ENCODE peak calls at places on chromosomes 3 and 15, in seven cellular contexts. T, J, N, E, K, D and U are unnamed samples.

GRCh38 chr15:57580866-57581265 is 10.8 kb upstream of the MYZAP start:
- DNase-seq in T (peak; percentile 52), J (no peak), N (no peak), E (no peak), K (no peak), D (no peak), U (no peak)

GRCh38 chr3:124217542-124217941 is 225.6 kb upstream of the ROPN1 start:
- DNase-seq in T (peak; percentile 78), J (peak; percentile 50), N (peak; percentile 74), E (peak; percentile 20), K (peak; percentile 29), D (peak; percentile 62), U (peak; percentile 29)

GRCh38 chr3:136817448-136817847 is 1.5 kb upstream of the SLC35G2 start:
- DNase-seq in T (no peak), J (no peak), N (no peak), E (no peak), K (no peak), D (peak; percentile 55), U (no peak)

GRCh38 chr15:73273181-73274002 is 95.4 kb downstream of the HCN4 start:
- DNase-seq in T (peak; percentile 55), J (peak; percentile 38), N (peak; percentile 56), E (peak; percentile 56), K (no peak), D (peak; percentile 70), U (peak; percentile 32)

GRCh38 chr3:55206000-55206399 is 278.1 kb upstream of the LRTM1 start:
- DNase-seq in T (no peak), J (no peak), N (no peak), E (no peak), K (no peak), D (no peak), U (no peak)

GRCh38 chr3:47283596-47284364 is 1.0 kb downstream of the KLHL18 start:
- DNase-seq in T (no peak), J (no peak), N (peak; percentile 39), E (peak; percentile 34), K (no peak), D (no peak), U (no peak)

GRCh38 chr3:37906734-37907282 is 45.1 kb downstream of the CTDSPL start:
- DNase-seq in T (no peak), J (no peak), N (no peak), E (no peak), K (no peak), D (no peak), U (no peak)

GRCh38 chr15:101481917-101482525 is 7.5 kb downstream of the PCSK6 start:
- DNase-seq in T (no peak), J (no peak), N (no peak), E (no peak), K (no peak), D (no peak), U (no peak)

GRCh38 chr3:32972482-32973146 is 21.2 kb downstream of the CCR4 start:
- DNase-seq in T (no peak), J (no peak), N (no peak), E (no peak), K (no peak), D (no peak), U (no peak)

GRCh38 chr3:52860424-52860768 is 25.6 kb upstream of the MUSTN1 start:
- DNase-seq in T (peak; percentile 34), J (no peak), N (no peak), E (no peak), K (no peak), D (no peak), U (no peak)

DNA sequence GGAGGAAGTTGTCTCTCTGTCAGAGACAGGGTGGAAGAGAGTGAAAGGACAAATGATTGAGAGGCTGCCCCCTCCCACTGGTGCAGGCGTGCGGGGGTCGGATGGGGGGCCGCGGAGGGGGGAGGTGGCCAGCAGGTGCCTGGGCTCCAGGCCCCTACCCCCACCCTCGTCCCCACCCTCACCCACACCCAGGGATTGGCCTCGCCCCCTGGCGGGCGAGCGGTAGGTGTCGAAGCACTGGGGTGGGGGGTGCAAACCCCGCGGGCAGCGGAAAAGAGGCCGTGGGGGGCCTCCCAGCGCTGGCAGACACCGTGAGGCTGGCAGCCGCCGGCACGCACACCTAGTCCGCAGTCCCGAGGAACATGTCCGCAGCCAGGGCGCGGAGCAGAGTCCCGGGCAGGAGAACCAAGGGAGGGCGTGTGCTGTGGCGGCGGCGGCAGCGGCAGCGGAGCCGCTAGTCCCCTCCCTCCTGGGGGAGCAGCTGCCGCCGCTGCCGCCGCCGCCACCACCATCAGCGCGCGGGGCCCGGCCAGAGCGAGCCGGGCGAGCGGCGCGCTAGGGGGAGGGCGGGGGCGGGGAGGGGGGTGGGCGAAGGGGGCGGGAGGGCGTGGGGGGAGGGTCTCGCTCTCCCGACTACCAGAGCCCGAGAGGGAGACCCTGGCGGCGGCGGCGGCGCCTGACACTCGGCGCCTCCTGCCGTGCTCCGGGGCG is at the start of gene KAT2B:
- DNase-seq in T (peak; percentile 89), J (peak; percentile 85), N (peak; percentile 60), E (peak; percentile 86), K (no peak), D (peak; percentile 87), U (no peak)
- TF ChIP-seq CTCF in T (peak; percentile 65), J (peak; percentile 80), N (peak; percentile 61), E (peak; percentile 70), K (peak; percentile 79), D (peak; percentile 60), U (peak; percentile 71)

DNA sequence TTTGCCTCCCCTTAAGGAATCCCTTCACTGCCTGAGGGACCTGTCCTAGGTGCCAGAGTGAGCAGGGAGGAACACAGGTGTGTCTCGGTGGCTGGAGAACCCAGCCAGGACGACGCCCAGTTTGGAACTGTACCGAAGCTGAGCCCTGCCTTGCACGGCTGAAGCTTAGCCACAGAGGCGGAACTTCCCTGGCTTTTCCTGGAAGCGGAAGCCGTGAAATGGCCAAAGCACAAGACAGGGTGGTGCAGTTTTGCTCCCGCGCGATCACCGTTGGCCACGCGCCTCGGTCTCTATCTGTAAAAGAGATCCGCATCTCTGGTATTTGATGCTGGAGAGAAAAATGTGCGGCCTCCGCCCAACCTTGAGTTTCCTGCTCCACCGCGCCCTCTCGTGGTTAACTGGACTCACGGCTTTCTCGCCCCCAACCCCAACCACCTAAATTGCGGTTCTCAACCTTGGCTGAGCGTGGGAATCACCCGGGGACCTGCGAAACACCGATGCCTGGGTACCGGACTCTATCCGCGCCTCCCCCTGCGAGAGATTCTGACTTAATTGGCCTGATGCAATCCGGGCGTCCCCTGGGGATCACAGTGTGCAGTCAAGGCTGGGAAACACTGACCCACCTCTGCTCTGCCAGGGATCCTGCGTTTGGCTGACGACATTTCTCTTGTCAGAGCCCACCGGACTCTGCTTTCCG is 70.7 kb upstream of the ABHD2 start:
- DNase-seq in T (peak; percentile 65), J (peak; percentile 80), N (peak; percentile 70), E (peak; percentile 77), K (peak; percentile 69), D (peak; percentile 67), U (peak; percentile 35)
- TF ChIP-seq CTCF in T (peak; percentile 71), J (peak; percentile 83), N (peak; percentile 92), E (peak; percentile 86), K (peak; percentile 82), D (peak; percentile 76), U (peak; percentile 90)

GRCh38 chr3:44914936-44915335 is 40.5 kb downstream of the TGM4 start:
- DNase-seq in T (no peak), J (no peak), N (peak; percentile 14), E (no peak), K (no peak), D (peak; percentile 44), U (no peak)
- TF ChIP-seq CTCF in T (peak; percentile 9), J (no peak), N (peak; percentile 53), E (no peak), K (peak; percentile 40), D (peak; percentile 49), U (peak; percentile 32)

GRCh38 chr15:37981781-37982180 is 47.3 kb downstream of the TMCO5A start:
- DNase-seq in T (no peak), J (no peak), N (peak; percentile 53), E (no peak), K (no peak), D (no peak), U (peak; percentile 13)
- TF ChIP-seq CTCF in T (peak; percentile 4), J (no peak), N (peak; percentile 61), E (no peak), K (peak; percentile 39), D (peak; percentile 54), U (peak; percentile 59)

GRCh38 chr3:184767377-184767776 is 44.6 kb upstream of the VPS8 start:
- DNase-seq in T (no peak), J (no peak), N (no peak), E (no peak), K (no peak), D (no peak), U (no peak)
- TF ChIP-seq CTCF in T (no peak), J (no peak), N (no peak), E (no peak), K (no peak), D (no peak), U (no peak)

GRCh38 chr3:190582667-190583066 is 68.8 kb downstream of the IL1RAP start:
- DNase-seq in T (no peak), J (no peak), N (no peak), E (no peak), K (no peak), D (no peak), U (no peak)
- TF ChIP-seq CTCF in T (no peak), J (no peak), N (no peak), E (no peak), K (no peak), D (no peak), U (no peak)